ENCODE peak calls at places on chromosomes 6 and 20, in eight cellular contexts. V, F, I, J, Q, G, P and O are unnamed samples.

GRCh38 chr6:34070315-34071110 is 75.4 kb downstream of the GRM4 start:
- DNase-seq in P (no peak), I (no peak), G (no peak), V (no peak), Q (no peak), J (no peak), F (no peak), O (no peak)

GRCh38 chr6:158041370-158041769 is 59.7 kb downstream of the SYNJ2 start:
- DNase-seq in I (no peak), G (no peak), Q (no peak), J (no peak), F (no peak), V (no peak), P (no peak), O (no peak)

GRCh38 chr20:21741266-21741665 is 35.8 kb downstream of the PAX1 start:
- DNase-seq in P (no peak), I (no peak), Q (no peak), F (no peak), J (no peak), G (no peak), V (no peak), O (no peak)

GRCh38 chr6:99522531-99522930 is 7.3 kb upstream of the USP45 start:
- DNase-seq in J (no peak), V (no peak), I (no peak), F (no peak), G (no peak), Q (no peak), P (peak; percentile 20), O (no peak)

GRCh38 chr6:78561015-78561414 is 306.3 kb upstream of the IRAK1BP1 start:
- DNase-seq in I (no peak), G (no peak), V (no peak), J (no peak), F (no peak), Q (no peak), P (no peak), O (no peak)

GRCh38 chr6:156977527-156978291 is 200.5 kb downstream of the ARID1B start:
- DNase-seq in F (no peak), I (no peak), G (no peak), P (no peak), V (no peak), Q (no peak), J (no peak), O (no peak)

GRCh38 chr20:45833030-45833882 is at the start of gene SNX21:
- DNase-seq in J (peak; percentile 9), G (peak; percentile 74), P (peak; percentile 88), Q (no peak), V (peak; percentile 17), F (no peak), I (peak; percentile 95), O (no peak)

GRCh38 chr6:11053307-11053706 is 9.2 kb upstream of the ELOVL2 start:
- DNase-seq in Q (no peak), V (no peak), P (no peak), F (no peak), G (no peak), J (no peak), I (no peak), O (no peak)

GRCh38 chr6:107360476-107360875 is 98.9 kb downstream of the PDSS2 start:
- DNase-seq in I (no peak), P (peak; percentile 40), G (no peak), V (no peak), F (no peak), J (no peak), Q (no peak), O (no peak)

GRCh38 chr6:128487055-128487454 is 33.3 kb downstream of the PTPRK start:
- DNase-seq in P (no peak), I (no peak), J (no peak), V (no peak), G (peak; percentile 44), Q (no peak), F (no peak), O (no peak)